ENCODE peak calls at places on chromosomes 4 and X, in four cellular contexts. P, V, Z and O are unnamed samples.

GRCh38 chr4:1047106-1047975 is 35.9 kb downstream of the FGFRL1 start:
- DNase-seq in Z (peak), P (no peak), V (no peak), O (peak)

GRCh38 chr4:79227896-79228295 is 98.0 kb downstream of the NAA11 start:
- DNase-seq in P (no peak), V (no peak), Z (no peak), O (peak)

GRCh38 chr4:20253799-20254409 is 2.2 kb downstream of the SLIT2 start:
- DNase-seq in V (no peak), Z (no peak), P (no peak), O (peak)

GRCh38 chrX:13658602-13659001 is 5.7 kb downstream of the TCEANC start:
- DNase-seq in P (no peak), Z (no peak), V (peak), O (peak)

GRCh38 chr4:105715692-105716278 is 7.2 kb downstream of the GSTCD start:
- DNase-seq in Z (no peak), V (peak), P (no peak), O (peak)

GRCh38 chr4:40292313-40292759 is 42.8 kb upstream of the CHRNA9 start:
- DNase-seq in Z (no peak), V (no peak), P (no peak), O (peak)

GRCh38 chr4:73897380-73898136 is 28.4 kb downstream of the CXCL1 start:
- DNase-seq in P (no peak), V (no peak), Z (no peak), O (peak)

GRCh38 chr4:158775091-158775651 is 6.3 kb downstream of the FNIP2 start:
- DNase-seq in V (peak), Z (no peak), P (no peak), O (peak)

GRCh38 chr4:26132858-26133257 is 188.0 kb upstream of the RBPJ start:
- DNase-seq in Z (no peak), V (no peak), P (no peak), O (no peak)

GRCh38 chrX:119340606-119341205 is 58.4 kb upstream of the SLC25A43 start:
- DNase-seq in V (no peak), P (no peak), Z (no peak), O (no peak)

GRCh38 chr4:140856692-140857091 is 100.5 kb upstream of the TBC1D9 start:
- DNase-seq in P (no peak), V (no peak), Z (peak), O (peak)

GRCh38 chr4:81136161-81136910 is 78.7 kb downstream of the PRKG2 start:
- DNase-seq in Z (no peak), V (no peak), P (no peak), O (peak)

GRCh38 chr4:38857354-38858096 is 908 bp upstream of the TLR6 start:
- DNase-seq in P (no peak), Z (no peak), V (no peak), O (peak)

GRCh38 chrX:9420513-9420912 is 44.3 kb upstream of the TBL1X start:
- DNase-seq in Z (no peak), V (no peak), P (no peak), O (no peak)

GRCh38 chr4:85028910-85029309 is 62.4 kb upstream of the WDFY3 start:
- DNase-seq in Z (no peak), P (no peak), V (no peak), O (peak)

GRCh38 chr4:72567821-72568620 is 1.0 kb downstream of the ADAMTS3 start:
- DNase-seq in P (no peak), V (peak), Z (peak), O (peak)

GRCh38 chrX:84046403-84046984 is 141.5 kb downstream of the RPS6KA6 start:
- DNase-seq in V (no peak), P (no peak), Z (peak), O (peak)

GRCh38 chr4:45662996-45663395 is 460.9 kb downstream of the GABRG1 start:
- DNase-seq in P (no peak), V (peak), Z (peak), O (peak)

GRCh38 chrX:74160358-74160757 is 143.6 kb upstream of the ZCCHC13 start:
- DNase-seq in Z (no peak), V (no peak), P (no peak), O (no peak)

GRCh38 chr4:124178449-124179021 is 534.0 kb downstream of the ANKRD50 start:
- DNase-seq in V (no peak), Z (no peak), P (no peak), O (no peak)

GRCh38 chr4:162506253-162506652 is 342.5 kb upstream of the FSTL5 start:
- DNase-seq in V (no peak), P (no peak), Z (no peak), O (peak)

GRCh38 chr4:153789741-153790651 is 1.1 kb upstream of the SFRP2 start:
- DNase-seq in Z (no peak), P (no peak), V (no peak), O (no peak)

GRCh38 chr4:152687974-152688599 is 8.3 kb upstream of the TMEM154 start:
- DNase-seq in P (no peak), V (no peak), Z (no peak), O (no peak)

GRCh38 chrX:105297041-105297440 is 76.5 kb upstream of the TEX13A start:
- DNase-seq in V (no peak), Z (no peak), P (no peak), O (peak)

GRCh38 chrX:150157291-150157690 is 205.8 kb upstream of the MAMLD1 start:
- DNase-seq in Z (no peak), V (no peak), P (no peak), O (no peak)

GRCh38 chrX:47637546-47638195 is 7.9 kb upstream of the CFP start:
- DNase-seq in P (peak), Z (peak), V (peak), O (no peak)

GRCh38 chr4:56786955-56787354 is 34.5 kb downstream of the SPINK2 start:
- DNase-seq in Z (peak), V (no peak), P (no peak), O (peak)

GRCh38 chr4:151408630-151409469 is at the start of gene FHIP1A:
- DNase-seq in V (no peak), P (peak), Z (peak), O (peak)